ENCODE peak calls at places on chromosomes 13 and 19, in nine cellular contexts. L is RKO; O is fibroblast of pulmonary artery; S is lower leg skin; P is anterior cingulate cortex; C is EL; F is CD8-positive, alpha-beta memory T cell; A is lung microvascular endothelial cell; D is RWPE2. B is an unnamed sample.

GRCh38 chr19:10936661-10937084 is 8.1 kb downstream of the TIMM29 start:
- DNase-seq in L (peak; percentile 86), O (peak; percentile 89), S (no peak), P (no peak), C (peak; percentile 81), F (no peak), A (peak; percentile 83), D (no peak), B (peak; percentile 87)

GRCh38 chr19:10662384-10663251 is 8.5 kb downstream of the ILF3 start:
- DNase-seq in L (no peak), O (peak; percentile 63), S (no peak), P (peak; percentile 6), C (no peak), F (no peak), A (no peak), D (no peak), B (no peak)

GRCh38 chr13:100721885-100722512 is 47.4 kb upstream of the TMTC4 start:
- DNase-seq in L (peak; percentile 54), O (peak; percentile 63), S (no peak), P (peak; percentile 33), C (peak; percentile 49), F (peak; percentile 8), A (peak; percentile 50), D (no peak), B (peak; percentile 38)

GRCh38 chr19:47514151-47514868 is 553 bp downstream of the NAPA start:
- DNase-seq in L (peak; percentile 37), O (no peak), S (peak; percentile 90), P (no peak), C (no peak), F (no peak), A (peak; percentile 10), D (no peak), B (no peak)

GRCh38 chr19:15779756-15780476 is 7.5 kb upstream of the OR10H5 start:
- DNase-seq in L (peak; percentile 7), O (peak; percentile 13), S (peak; percentile 85), P (peak; percentile 88), C (peak; percentile 9), F (no peak), A (peak; percentile 10), D (no peak), B (peak; percentile 70)

GRCh38 chr19:33731886-33732285 is 64.8 kb upstream of the KCTD15 start:
- DNase-seq in L (no peak), O (no peak), S (no peak), P (no peak), C (no peak), F (no peak), A (no peak), D (no peak), B (no peak)

GRCh38 chr13:111981446-111982165 is 85.3 kb upstream of the SOX1 start:
- DNase-seq in L (no peak), O (no peak), S (no peak), P (no peak), C (no peak), F (no peak), A (no peak), D (no peak), B (no peak)

GRCh38 chr19:57105976-57106610 is 13.7 kb upstream of the USP29 start:
- DNase-seq in L (no peak), O (no peak), S (peak; percentile 63), P (no peak), C (no peak), F (no peak), A (no peak), D (no peak), B (no peak)

GRCh38 chr19:28887920-28888618 is 324.9 kb downstream of the UQCRFS1 start:
- DNase-seq in L (no peak), O (no peak), S (no peak), P (no peak), C (no peak), F (no peak), A (no peak), D (peak; percentile 71), B (no peak)